ENCODE peak calls at places on chromosomes 6 and 20, in four cellular contexts. Y is neural progenitor cell, A is cardiac muscle cell, R is lung. J is an unnamed sample. For H3K9me3, the result is how much of the 10 kb centered on the place peaks cover.

GRCh38 chr6:8530775-8531435 is 95.6 kb upstream of the SLC35B3 start:
- DNase-seq in A (peak), R (no peak), Y (peak), J (no peak)

GRCh38 chr6:96899019-96899418 is 1.3 kb upstream of the NDUFAF4 start:
- DNase-seq in Y (peak), A (peak), R (no peak), J (peak)

GRCh38 chr20:58555078-58555765 is 40.0 kb upstream of the APCDD1L start:
- DNase-seq in A (no peak), Y (no peak), R (no peak), J (no peak)

GRCh38 chr6:136031982-136032381 is 180.5 kb downstream of the PDE7B start:
- DNase-seq in R (no peak), Y (no peak), A (peak), J (no peak)

GRCh38 chr6:113672691-113673149 is 184.4 kb upstream of the MARCKS start:
- DNase-seq in A (no peak), R (peak), Y (peak), J (no peak)

GRCh38 chr6:45327956-45328522 is at the start of gene RUNX2:
- DNase-seq in A (peak), Y (no peak), R (no peak), J (no peak)

GRCh38 chr6:158620963-158621693 is 23.4 kb downstream of the DYNLT1 start:
- DNase-seq in R (no peak), A (no peak), Y (no peak), J (no peak)

GRCh38 chr6:167667204-167668018 is 159.3 kb upstream of the AFDN start:
- DNase-seq in A (no peak), Y (no peak), R (no peak), J (no peak)

GRCh38 chr6:894274-894673 is 201.3 kb upstream of the EXOC2 start:
- DNase-seq in A (no peak), Y (no peak), R (no peak), J (no peak)

GRCh38 chr20:32249030-32249738 is 28.3 kb upstream of the KIF3B start:
- DNase-seq in Y (no peak), A (no peak), R (no peak), J (no peak)

GRCh38 chr6:109059148-109059547 is 35.5 kb downstream of the SESN1 start:
- DNase-seq in A (no peak), R (no peak), Y (no peak), J (no peak)

GRCh38 chr6:35038076-35038475 is 103.1 kb downstream of the TCP11 start:
- DNase-seq in A (no peak), R (no peak), Y (no peak), J (no peak)

GRCh38 chr6:24566020-24566752 is 71.4 kb downstream of the ALDH5A1 start:
- DNase-seq in Y (no peak), R (no peak), A (no peak), J (no peak)

GRCh38 chr6:157650261-157650640 is 172.8 kb upstream of the SNX9 start:
- DNase-seq in A (no peak), Y (no peak), R (no peak), J (no peak)

GRCh38 chr6:163565140-163565539 is 150.6 kb downstream of the QKI start:
- DNase-seq in A (no peak), R (no peak), Y (no peak), J (no peak)

GRCh38 chr6:147035891-147036290 is 168.3 kb upstream of the STXBP5 start:
- DNase-seq in R (no peak), Y (no peak), A (no peak), J (no peak)

GRCh38 chr6:34992353-34992752 is 103.3 kb downstream of the ANKS1A start:
- DNase-seq in A (no peak), Y (no peak), R (no peak), J (no peak)

GRCh38 chr6:50381106-50381415 is 331.3 kb upstream of the DEFB112 start:
- DNase-seq in R (no peak), Y (peak), A (no peak), J (no peak)

GRCh38 chr20:10921491-10922010 is 247.8 kb upstream of the JAG1 start:
- DNase-seq in R (no peak), A (no peak), Y (no peak), J (no peak)

GRCh38 chr6:131658287-131658686 is 21.2 kb downstream of the ENPP3 start:
- DNase-seq in Y (no peak), R (no peak), A (no peak), J (no peak)

GRCh38 chr6:131660195-131660594 is 23.1 kb downstream of the ENPP3 start:
- DNase-seq in A (no peak), R (no peak), Y (no peak), J (no peak)

DNA sequence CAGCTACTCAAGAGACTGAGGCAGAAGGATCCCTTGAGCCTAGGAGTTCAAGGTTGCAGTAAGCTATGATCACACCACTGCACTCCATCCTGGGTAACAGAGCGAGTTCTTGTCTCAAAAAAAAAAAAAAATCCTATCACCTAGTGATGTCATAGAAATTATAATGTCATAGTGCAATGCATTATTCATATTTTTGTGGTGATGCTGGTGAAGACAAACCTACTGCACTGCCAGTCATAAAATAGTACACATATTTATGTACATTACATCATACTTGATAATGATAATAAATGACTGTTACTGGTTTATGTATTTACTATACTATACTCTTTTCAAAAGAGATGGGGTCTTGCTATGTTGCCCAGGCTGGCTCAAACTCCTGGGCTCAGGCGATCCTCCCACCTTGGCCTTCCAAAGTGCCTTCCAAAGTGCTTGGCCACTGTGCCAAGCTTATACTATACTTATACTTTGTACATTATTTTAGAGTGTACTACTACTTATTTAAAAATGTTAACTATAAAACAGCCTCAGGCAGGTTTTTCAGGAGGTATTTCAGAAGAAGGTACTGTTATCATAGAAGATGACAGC is 26.6 kb downstream of the ENPP3 start:
- DNase-seq in A (no peak), R (no peak), Y (no peak), J (no peak)
- TF ChIP-seq CTCF in A (no peak), R (no peak), Y (no peak), J (no peak)

GRCh38 chr20:59750209-59750840 is 146.0 kb downstream of the PHACTR3 start:
- DNase-seq in Y (no peak), R (no peak), A (no peak), J (no peak)

GRCh38 chr20:59752101-59752586 is 147.8 kb downstream of the PHACTR3 start:
- DNase-seq in R (peak), A (peak), Y (no peak), J (peak)

GRCh38 chr20:59752704-59753460 is 148.5 kb downstream of the PHACTR3 start:
- DNase-seq in Y (no peak), A (no peak), R (no peak), J (peak)

GRCh38 chr20:59749293-59749680 is 144.9 kb downstream of the PHACTR3 start:
- DNase-seq in A (no peak), R (no peak), Y (no peak), J (no peak)

DNA sequence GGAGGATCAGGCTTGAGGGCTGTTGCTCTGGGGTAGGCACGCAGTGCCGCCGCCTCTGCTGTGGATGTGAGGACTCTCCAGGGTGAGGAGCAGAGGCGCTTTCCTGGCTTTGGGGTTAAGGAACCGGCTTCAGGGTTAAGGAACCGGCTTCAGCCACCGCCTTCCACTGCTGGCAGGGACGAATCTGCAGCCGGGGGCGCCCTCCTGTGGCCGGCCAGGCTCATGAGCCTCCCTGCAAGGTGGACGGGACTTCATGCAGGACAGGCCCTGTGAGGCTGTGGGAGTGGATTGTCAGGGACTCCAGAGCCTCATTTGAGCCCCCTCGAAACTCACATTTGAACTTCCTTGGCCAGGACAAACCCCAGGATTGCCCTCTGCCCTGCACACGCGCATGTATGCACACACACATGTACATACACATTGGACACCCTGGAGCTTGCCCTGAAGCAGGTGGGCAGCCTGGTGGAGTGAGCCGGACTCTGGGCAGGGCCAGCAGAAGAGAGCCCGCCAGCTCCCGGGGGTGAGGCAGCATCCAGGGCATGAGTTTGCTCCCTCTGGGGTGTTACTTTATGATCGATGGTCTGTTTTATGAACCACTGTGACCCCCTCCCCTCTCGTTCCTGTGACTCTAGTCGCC is 146.9 kb downstream of the PHACTR3 start:
- DNase-seq in R (peak), A (no peak), Y (peak), J (peak)
- H3K9me3 ChIP-seq in R (under half), A (under half), Y (under half), J (under half)

DNA sequence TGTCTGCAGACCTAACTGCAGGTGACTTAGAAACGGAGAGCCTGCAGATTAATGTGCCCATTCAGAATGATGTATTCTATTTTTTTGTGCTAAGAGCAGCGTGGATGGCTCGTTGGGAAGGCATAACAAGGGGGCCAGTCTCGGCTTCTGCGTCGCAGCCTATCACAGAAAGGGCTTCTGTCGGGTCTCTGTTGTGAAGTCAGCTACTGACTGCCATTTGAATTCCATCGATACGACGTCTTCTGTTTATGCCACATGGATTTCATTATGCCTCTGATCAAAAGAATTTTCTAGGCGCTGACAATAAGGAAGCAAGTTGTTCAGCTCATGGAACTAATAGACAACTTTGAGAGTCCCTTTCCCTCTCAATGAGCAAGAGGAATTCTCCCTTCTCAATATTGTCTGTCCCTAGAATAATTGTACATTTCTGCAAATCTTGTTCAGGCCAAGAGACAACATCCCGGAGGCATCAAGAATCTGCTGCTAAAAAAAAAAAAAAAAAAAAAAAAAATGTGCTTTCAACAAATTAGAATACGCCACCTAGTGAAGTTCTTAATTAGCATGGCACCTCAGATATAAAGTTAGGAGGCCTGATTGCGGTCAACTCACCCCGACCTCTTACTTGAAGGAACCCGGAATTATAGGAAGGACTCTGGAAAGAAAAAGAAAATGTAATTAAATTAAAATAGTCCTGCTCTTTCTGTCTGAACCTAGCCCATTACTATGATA is 223.9 kb downstream of the TSHZ2 start:
- DNase-seq in A (no peak), R (no peak), Y (no peak), J (no peak)
- TF ChIP-seq CTCF in A (peak), R (no peak), Y (peak), J (no peak)

GRCh38 chr20:13984211-13984610 is 6.2 kb downstream of the SEL1L2 start:
- DNase-seq in R (no peak), A (no peak), Y (no peak), J (no peak)
- H3K9me3 ChIP-seq in R (under half), A (under half), Y (under half), J (under half)

DNA sequence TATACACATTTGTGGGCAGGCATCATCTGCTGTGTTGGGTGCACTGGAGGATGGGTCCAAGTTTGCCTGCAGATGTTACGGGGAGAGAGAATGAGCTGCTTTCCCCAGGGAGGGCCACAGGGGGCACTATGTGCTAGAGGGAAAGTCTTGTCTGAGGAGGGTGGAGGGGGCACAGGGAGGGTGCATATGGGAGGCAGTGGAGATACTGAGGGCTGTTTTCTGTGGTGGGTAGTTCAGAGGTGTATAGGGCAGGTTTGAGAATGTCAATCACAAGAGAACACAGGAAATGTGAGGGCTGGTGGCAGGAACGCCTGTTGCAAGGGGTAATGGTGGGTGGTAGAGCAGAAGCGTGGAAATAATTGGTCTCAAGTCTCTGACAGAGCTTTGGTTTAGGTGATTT is 7.7 kb upstream of the PTPRA start:
- DNase-seq in A (no peak), Y (no peak), R (no peak), J (no peak)
- TF ChIP-seq CTCF in A (no peak), Y (peak), R (no peak), J (no peak)

DNA sequence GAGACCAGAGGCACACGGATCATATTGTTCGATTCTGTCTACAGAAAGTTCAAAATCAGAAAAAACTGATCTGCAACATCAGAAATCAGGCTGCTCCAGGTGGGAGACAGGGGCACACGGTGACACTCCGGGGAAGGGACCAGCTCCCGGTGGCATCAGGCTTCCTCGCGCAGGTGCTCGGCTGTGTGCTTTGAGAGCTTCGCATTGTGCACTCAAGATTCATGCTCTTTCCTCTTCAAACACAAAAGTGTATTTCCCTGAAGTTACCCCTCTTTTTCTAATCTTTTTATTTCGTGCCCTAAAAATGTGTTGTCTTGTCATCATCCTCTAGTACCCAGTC is 108.1 kb downstream of the DLL1 start:
- DNase-seq in Y (no peak), A (no peak), R (no peak), J (no peak)
- H3K9me3 ChIP-seq in Y (under half), A (under half), R (under half), J (under half)

DNA sequence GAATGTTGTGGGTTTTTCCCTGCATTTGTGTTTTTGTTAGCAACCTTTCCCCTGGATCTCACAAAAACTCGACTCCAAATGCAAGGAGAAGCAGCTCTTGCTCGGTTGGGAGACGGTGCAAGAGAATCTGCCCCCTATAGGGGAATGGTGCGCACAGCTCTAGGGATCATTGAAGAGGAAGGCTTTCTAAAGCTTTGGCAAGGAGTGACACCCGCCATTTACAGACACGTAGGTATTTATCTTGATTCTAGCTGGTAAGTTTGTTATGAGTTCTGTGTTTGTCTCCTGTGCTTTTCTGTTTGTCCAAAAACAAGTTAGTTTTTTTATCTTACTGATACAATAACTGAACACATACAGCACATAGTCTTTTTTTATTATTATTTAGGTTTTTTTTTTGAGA is 3.0 kb downstream of the SLC25A27 start:
- DNase-seq in Y (peak), R (no peak), A (peak), J (no peak)
- TF ChIP-seq CTCF in Y (peak), R (no peak), A (peak), J (no peak)

DNA sequence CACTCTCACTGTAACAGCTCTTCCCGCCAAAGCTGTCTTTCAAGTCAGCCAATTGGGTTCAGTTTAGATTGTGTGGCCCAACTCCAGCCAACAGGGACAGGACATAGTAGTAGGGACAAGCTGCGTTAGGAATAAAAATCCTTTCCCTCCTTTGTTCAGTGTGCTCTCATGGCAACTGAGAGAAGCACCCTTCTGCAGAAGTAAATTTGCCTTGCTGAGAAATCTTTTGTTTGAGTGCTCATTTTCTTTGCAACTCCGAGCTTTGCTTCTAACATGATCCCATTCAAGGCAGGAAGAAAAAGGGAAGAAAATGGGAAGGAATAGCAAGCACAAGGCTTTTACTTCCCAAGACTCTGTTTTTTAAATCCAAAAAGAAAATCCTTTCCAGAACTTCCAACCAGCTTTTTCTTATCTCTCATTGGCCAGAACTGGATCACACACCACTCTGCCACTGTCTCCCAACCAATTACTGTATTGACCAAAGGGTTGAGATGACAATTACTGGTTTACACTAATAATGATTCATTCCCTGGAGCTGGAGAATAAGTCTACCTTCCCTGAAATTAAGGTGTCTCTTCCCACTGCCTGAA is 52.7 kb downstream of the STX11 start:
- DNase-seq in Y (no peak), A (no peak), R (no peak), J (no peak)
- H3K9me3 ChIP-seq in Y (under half), A (under half), R (under half), J (under half)

GRCh38 chr6:106748547-106749207 is 119.3 kb downstream of the QRSL1 start:
- DNase-seq in R (no peak), Y (no peak), A (no peak), J (no peak)
- TF ChIP-seq CTCF in R (no peak), Y (peak), A (no peak), J (no peak)

J was measured in MM.1S.